ENCODE peak calls at places on chromosome 18, in ten cellular contexts. J is NCI-H82; K is stimulated activated CD4-positive, alpha-beta T cell treated with anti-CD3 and anti-CD28 coated beads, Interleukin-4, amount 100 ng/mL, for 1 hour; H is skeletal muscle cell; Q is ovary; Y is GM12865; B is AG20443; L is colonic mucosa; P is stomach; D is NCI-H1092 treated with DMSO at 0.1 percent for 48 hours. Z is an unnamed sample.

GRCh38 chr18:72830109-72830508 is 37.7 kb downstream of the NETO1 start:
- DNase-seq in K (no peak), J (no peak), H (no peak), P (no peak), L (no peak), Q (no peak), Y (no peak), B (peak; percentile 9), D (peak; percentile 44), Z (no peak)

GRCh38 chr18:13713455-13714055 is 12.8 kb downstream of the FAM210A start:
- DNase-seq in Q (no peak), H (no peak), D (no peak), P (no peak), L (no peak), K (no peak), B (no peak), J (no peak), Y (no peak), Z (no peak)

GRCh38 chr18:24801011-24801410 is 340.6 kb downstream of the HRH4 start:
- DNase-seq in L (no peak), P (no peak), B (peak; percentile 79), Q (no peak), Y (no peak), J (no peak), D (no peak), H (no peak), K (no peak), Z (no peak)

GRCh38 chr18:72652990-72653593 is 109.0 kb upstream of the CBLN2 start:
- DNase-seq in D (peak; percentile 38), P (no peak), B (no peak), K (peak; percentile 22), Q (peak; percentile 13), H (no peak), Y (peak; percentile 71), L (peak; percentile 64), J (peak; percentile 26), Z (peak; percentile 49)

GRCh38 chr18:23662309-23663263 is at the start of gene ANKRD29:
- DNase-seq in Y (peak; percentile 38), B (peak; percentile 85), L (peak; percentile 42), J (peak; percentile 22), D (no peak), Q (peak; percentile 59), K (peak; percentile 47), P (peak; percentile 51), H (no peak), Z (no peak)

GRCh38 chr18:56702946-56703345 is 51.8 kb downstream of the WDR7 start:
- DNase-seq in H (no peak), B (peak; percentile 24), Y (peak; percentile 28), K (no peak), L (peak; percentile 22), D (peak; percentile 25), P (no peak), Q (no peak), J (peak; percentile 81), Z (peak; percentile 43)

GRCh38 chr18:46096651-46097300 is 1.3 kb downstream of the ATP5F1A start:
- DNase-seq in B (peak; percentile 24), Q (no peak), L (peak; percentile 41), D (peak; percentile 11), J (peak; percentile 50), Y (peak; percentile 65), K (no peak), P (no peak), H (no peak), Z (no peak)

GRCh38 chr18:35289293-35290069 is 548 bp downstream of the ZSCAN30 start:
- DNase-seq in P (peak; percentile 32), Q (peak; percentile 28), L (peak; percentile 45), D (no peak), B (peak; percentile 25), J (peak; percentile 16), K (peak; percentile 29), H (no peak), Y (peak; percentile 49), Z (peak; percentile 32)

GRCh38 chr18:62897153-62897552 is 181.8 kb downstream of the PHLPP1 start:
- DNase-seq in P (no peak), Y (no peak), J (no peak), K (no peak), Q (no peak), L (no peak), B (peak; percentile 42), H (no peak), D (no peak), Z (no peak)

GRCh38 chr18:39162013-39162412 is 1596.4 kb upstream of the CELF4 start:
- DNase-seq in D (no peak), H (no peak), K (no peak), Q (no peak), J (no peak), P (no peak), L (no peak), B (no peak), Y (no peak), Z (no peak)

GRCh38 chr18:25832008-25832604 is 258.3 kb downstream of the SS18 start:
- DNase-seq in Q (peak; percentile 21), H (peak; percentile 36), P (peak; percentile 55), Y (peak; percentile 47), L (peak; percentile 42), J (peak; percentile 85), D (peak; percentile 15), K (peak; percentile 2), B (peak; percentile 85), Z (peak; percentile 48)

GRCh38 chr18:78363556-78363955 is 616.1 kb upstream of the SALL3 start:
- DNase-seq in B (no peak), L (no peak), H (no peak), K (no peak), Q (no peak), Y (no peak), D (no peak), J (no peak), P (no peak), Z (no peak)

GRCh38 chr18:51120809-51121596 is 76.5 kb downstream of the MEX3C start:
- DNase-seq in Q (no peak), P (no peak), B (no peak), Y (no peak), D (no peak), J (no peak), L (no peak), K (no peak), H (no peak), Z (no peak)

GRCh38 chr18:3624818-3625716 is 175.1 kb downstream of the TGIF1 start:
- DNase-seq in J (no peak), L (peak; percentile 55), H (peak; percentile 93), D (no peak), P (peak; percentile 43), K (peak; percentile 65), Q (no peak), B (peak; percentile 86), Y (peak; percentile 11), Z (peak; percentile 27)

GRCh38 chr18:67385455-67385854 is 131.1 kb downstream of the DSEL start:
- DNase-seq in K (no peak), Q (no peak), B (peak; percentile 16), L (no peak), P (no peak), Y (no peak), J (no peak), H (no peak), D (no peak), Z (no peak)

GRCh38 chr18:12393998-12394397 is 13.7 kb upstream of the PRELID3A start:
- DNase-seq in H (no peak), Q (no peak), P (no peak), B (no peak), J (no peak), L (peak; percentile 58), Y (no peak), K (no peak), D (no peak), Z (no peak)

GRCh38 chr18:11407900-11408299 is 201.5 kb upstream of the SLC35G4 start:
- DNase-seq in Y (no peak), J (no peak), D (no peak), Q (no peak), L (no peak), B (peak; percentile 71), H (peak; percentile 20), K (no peak), P (no peak), Z (no peak)

GRCh38 chr18:23885750-23886149 is 128.8 kb upstream of the TTC39C start:
- DNase-seq in L (no peak), P (no peak), J (no peak), K (no peak), D (no peak), H (no peak), B (no peak), Y (no peak), Q (no peak), Z (no peak)

GRCh38 chr18:21907451-21907850 is 166.9 kb downstream of the MIB1 start:
- DNase-seq in B (no peak), K (no peak), H (no peak), Q (no peak), P (no peak), Y (no peak), J (no peak), L (no peak), D (no peak), Z (no peak)

GRCh38 chr18:55220523-55220922 is 261.3 kb upstream of the CCDC68 start:
- DNase-seq in D (no peak), Y (peak; percentile 65), B (no peak), J (no peak), Q (no peak), P (no peak), L (no peak), H (no peak), K (no peak), Z (no peak)

GRCh38 chr18:2948038-2948437 is 64.9 kb downstream of the LPIN2 start:
- DNase-seq in Y (no peak), Q (no peak), D (no peak), H (peak; percentile 35), J (peak; percentile 16), B (peak; percentile 39), L (no peak), P (no peak), K (no peak), Z (no peak)

GRCh38 chr18:9612215-9612830 is 2.0 kb downstream of the PPP4R1 start:
- DNase-seq in H (no peak), D (peak; percentile 52), Q (no peak), Y (peak; percentile 70), J (peak; percentile 64), K (peak; percentile 10), B (peak; percentile 56), L (peak; percentile 53), P (peak; percentile 44), Z (no peak)

GRCh38 chr18:70295192-70295522 is 6.3 kb downstream of the SOCS6 start:
- DNase-seq in Q (no peak), J (no peak), K (no peak), Y (no peak), D (no peak), H (no peak), P (no peak), L (no peak), B (no peak), Z (no peak)